ENCODE peak calls at places on chromosomes 2 and 18, in five cellular contexts. One of them, this sample, is unnamed.

GRCh38 chr2:182836451-182836850 is 30.0 kb downstream of the FRZB start:
- DNase-seq in aorta: no peak
- DNase-seq in neural progenitor cell: no peak
- DNase-seq in H7: no peak
- DNase-seq in nephron progenitor cell: no peak
- DNase-seq in this sample: no peak

GRCh38 chr18:58687871-58688308 is 16.6 kb downstream of the MALT1 start:
- DNase-seq in aorta: no peak
- DNase-seq in neural progenitor cell: no peak
- DNase-seq in H7: no peak
- DNase-seq in nephron progenitor cell: no peak
- DNase-seq in this sample: no peak

GRCh38 chr18:42635378-42636048 is 480.0 kb downstream of the RIT2 start:
- DNase-seq in aorta: no peak
- DNase-seq in neural progenitor cell: peak
- DNase-seq in H7: peak
- DNase-seq in nephron progenitor cell: no peak
- DNase-seq in this sample: peak

GRCh38 chr2:37418956-37419355 is 74.5 kb downstream of the QPCT start:
- DNase-seq in aorta: no peak
- DNase-seq in neural progenitor cell: no peak
- DNase-seq in H7: no peak
- DNase-seq in nephron progenitor cell: no peak
- DNase-seq in this sample: no peak

GRCh38 chr2:88690591-88691338 is 708 bp upstream of the RPIA start:
- DNase-seq in aorta: peak
- DNase-seq in neural progenitor cell: no peak
- DNase-seq in H7: no peak
- DNase-seq in nephron progenitor cell: no peak
- DNase-seq in this sample: peak

GRCh38 chr2:61450144-61450543 is 20.7 kb downstream of the USP34 start:
- DNase-seq in aorta: no peak
- DNase-seq in neural progenitor cell: no peak
- DNase-seq in H7: no peak
- DNase-seq in nephron progenitor cell: no peak
- DNase-seq in this sample: no peak

GRCh38 chr18:37588289-37588688 is 22.7 kb upstream of the CELF4 start:
- DNase-seq in aorta: no peak
- DNase-seq in neural progenitor cell: no peak
- DNase-seq in H7: peak
- DNase-seq in nephron progenitor cell: no peak
- DNase-seq in this sample: no peak

GRCh38 chr2:197710424-197711042 is 5.4 kb downstream of the MARS2 start:
- DNase-seq in aorta: no peak
- DNase-seq in neural progenitor cell: no peak
- DNase-seq in H7: no peak
- DNase-seq in nephron progenitor cell: no peak
- DNase-seq in this sample: no peak

GRCh38 chr2:45256173-45256866 is 247.1 kb upstream of the SIX2 start:
- DNase-seq in aorta: peak
- DNase-seq in neural progenitor cell: no peak
- DNase-seq in H7: no peak
- DNase-seq in nephron progenitor cell: no peak
- DNase-seq in this sample: no peak

GRCh38 chr18:79458131-79458838 is 62.6 kb downstream of the NFATC1 start:
- DNase-seq in aorta: peak
- DNase-seq in neural progenitor cell: no peak
- DNase-seq in H7: peak
- DNase-seq in nephron progenitor cell: no peak
- DNase-seq in this sample: no peak

GRCh38 chr2:203918264-203918663 is 18.3 kb upstream of the ICOS start:
- DNase-seq in aorta: no peak
- DNase-seq in neural progenitor cell: peak
- DNase-seq in H7: peak
- DNase-seq in nephron progenitor cell: no peak
- DNase-seq in this sample: no peak